ENCODE peak calls at places on chromosomes 5 and 9, in five cellular contexts. A is lung, L is lower lobe of right lung, W is fibroblast of mammary gland, V is MCF 10A. D is an unnamed sample.

GRCh38 chr5:102792705-102793104 is 37.6 kb downstream of the PAM start:
- DNase-seq in A (no peak), L (no peak), W (peak), V (peak), D (peak)

GRCh38 chr9:113624721-113625120 is 161.2 kb downstream of the RGS3 start:
- DNase-seq in A (no peak), L (no peak), W (peak), V (no peak), D (peak)

GRCh38 chr9:69122391-69123141 is 51.5 kb upstream of the TJP2 start:
- DNase-seq in A (peak), L (no peak), W (peak), V (peak), D (peak)

GRCh38 chr9:124551472-124552339 is 44.5 kb upstream of the NR5A1 start:
- DNase-seq in A (peak), L (peak), W (peak), V (peak), D (peak)

GRCh38 chr5:17087035-17087434 is 130.4 kb upstream of the BASP1 start:
- DNase-seq in A (no peak), L (no peak), W (no peak), V (no peak), D (peak)

GRCh38 chr5:1510151-1510561 is 13.6 kb downstream of the LPCAT1 start:
- DNase-seq in A (peak), L (no peak), W (no peak), V (no peak), D (no peak)

GRCh38 chr9:107999890-108000289 is 510.3 kb upstream of the KLF4 start:
- DNase-seq in A (no peak), L (no peak), W (no peak), V (no peak), D (no peak)

GRCh38 chr5:15601274-15601673 is 101.3 kb downstream of the FBXL7 start:
- DNase-seq in A (no peak), L (no peak), W (peak), V (no peak), D (no peak)

GRCh38 chr5:108420182-108420581 is 38.3 kb upstream of the FBXL17 start:
- DNase-seq in A (no peak), L (no peak), W (no peak), V (no peak), D (no peak)

GRCh38 chr5:80834710-80835109 is 125.5 kb upstream of the RASGRF2 start:
- DNase-seq in A (no peak), L (no peak), W (no peak), V (no peak), D (no peak)

GRCh38 chr5:112931473-112931872 is 9.4 kb upstream of the REEP5 start:
- DNase-seq in A (no peak), L (no peak), W (peak), V (no peak), D (no peak)

GRCh38 chr5:14829396-14829795 is 42.2 kb downstream of the ANKH start:
- DNase-seq in A (no peak), L (no peak), W (no peak), V (no peak), D (no peak)

GRCh38 chr5:181234455-181235306 is 9.0 kb downstream of the RACK1 start:
- DNase-seq in A (no peak), L (no peak), W (no peak), V (peak), D (peak)

GRCh38 chr5:80220268-80220897 is 35.5 kb downstream of the SERINC5 start:
- DNase-seq in A (no peak), L (no peak), W (no peak), V (no peak), D (no peak)

GRCh38 chr5:10949856-10950630 is 189.0 kb upstream of the DAP start:
- DNase-seq in A (no peak), L (no peak), W (no peak), V (no peak), D (no peak)

GRCh38 chr5:43772601-43773031 is 169.6 kb downstream of the NNT start:
- DNase-seq in A (no peak), L (no peak), W (peak), V (peak), D (peak)

GRCh38 chr5:131355972-131356528 is 92.2 kb downstream of the CDC42SE2 start:
- DNase-seq in A (no peak), L (no peak), W (no peak), V (no peak), D (peak)

GRCh38 chr9:105088499-105088898 is 156.0 kb upstream of the SLC44A1 start:
- DNase-seq in A (no peak), L (no peak), W (no peak), V (no peak), D (no peak)

DNA sequence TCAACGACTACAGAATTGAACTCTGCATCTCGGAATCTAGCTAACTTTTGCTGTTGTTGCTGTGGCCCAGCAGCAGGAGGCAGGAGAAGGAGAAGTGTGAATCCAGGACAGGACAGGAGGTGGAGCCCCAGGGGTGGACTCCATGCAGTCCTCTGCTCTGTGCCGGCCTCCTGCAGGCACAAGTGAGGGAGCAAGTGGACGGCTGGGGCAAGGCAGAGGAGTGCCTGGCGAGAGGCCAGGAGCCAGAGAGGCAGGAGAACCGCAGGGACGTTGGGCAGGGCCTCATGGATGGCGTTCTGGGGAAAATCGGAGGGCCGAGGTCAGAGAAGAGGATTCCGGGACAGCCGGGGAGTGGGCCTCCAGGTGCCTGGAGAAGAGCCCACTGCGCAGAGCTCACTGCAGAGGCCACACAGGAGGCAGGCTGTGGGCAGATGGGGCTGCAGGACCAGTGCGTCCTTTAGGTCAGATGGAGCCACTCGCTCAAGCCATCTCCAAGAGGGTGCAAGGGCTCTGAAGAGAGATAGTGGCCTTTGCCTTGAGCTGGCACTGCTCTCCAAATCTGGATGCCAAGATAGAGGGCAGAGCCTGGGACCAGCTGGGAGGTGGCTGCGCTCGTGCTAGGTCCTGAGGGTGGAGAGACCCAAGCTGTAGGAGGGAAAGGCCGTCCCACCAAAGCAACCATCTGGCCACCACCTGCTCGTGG is 214.0 kb downstream of the FANCC start:
- DNase-seq in A (no peak), L (peak), W (no peak), V (no peak), D (peak)
- TF ChIP-seq CTCF in A (no peak), L (peak), W (peak), V (no peak), D (peak)

GRCh38 chr5:6849569-6849968 is 136.3 kb downstream of the TENT4A start:
- DNase-seq in A (no peak), L (no peak), W (no peak), V (peak), D (no peak)
- TF ChIP-seq CTCF in A (no peak), L (no peak), W (no peak), V (no peak), D (no peak)

GRCh38 chr5:160525471-160526261 is 104.0 kb downstream of the PTTG1 start:
- DNase-seq in A (no peak), L (no peak), W (no peak), V (no peak), D (no peak)

GRCh38 chr5:160516696-160517530 is 95.3 kb downstream of the PTTG1 start:
- DNase-seq in A (no peak), L (no peak), W (no peak), V (no peak), D (no peak)

GRCh38 chr5:160524827-160525226 is 103.2 kb downstream of the PTTG1 start:
- DNase-seq in A (no peak), L (no peak), W (no peak), V (no peak), D (no peak)

GRCh38 chr5:160521392-160521663 is 99.7 kb downstream of the PTTG1 start:
- DNase-seq in A (no peak), L (no peak), W (no peak), V (no peak), D (no peak)

GRCh38 chr5:160520609-160521391 is 99.1 kb downstream of the PTTG1 start:
- DNase-seq in A (no peak), L (no peak), W (no peak), V (no peak), D (no peak)
- TF ChIP-seq CTCF in A (no peak), L (no peak), W (no peak), V (no peak), D (no peak)

DNA sequence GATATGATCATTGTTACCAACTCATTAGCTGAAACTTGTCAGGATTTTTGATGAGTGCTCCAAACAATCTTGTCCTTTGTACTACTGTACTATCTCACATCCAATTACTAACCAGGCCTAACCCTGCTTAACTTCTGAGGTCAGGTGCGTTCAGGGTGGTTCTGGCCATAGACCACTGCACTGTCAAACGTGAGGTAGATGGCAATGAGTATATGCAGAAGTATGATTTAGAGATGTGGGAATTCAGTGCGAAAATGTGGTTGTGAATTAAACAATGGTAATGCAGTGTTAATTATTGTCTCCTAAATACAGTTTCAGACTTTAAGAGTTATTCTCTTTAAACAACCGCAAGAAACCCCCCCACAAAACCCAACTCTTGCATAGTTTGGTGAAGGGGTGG is 86.5 kb downstream of the ANKRD55 start:
- DNase-seq in A (no peak), L (no peak), W (no peak), V (no peak), D (no peak)
- TF ChIP-seq CTCF in A (no peak), L (no peak), W (no peak), V (no peak), D (no peak)

GRCh38 chr9:9919174-9919573 is 693.6 kb downstream of the PTPRD start:
- DNase-seq in A (no peak), L (no peak), W (no peak), V (no peak), D (no peak)
- TF ChIP-seq CTCF in A (no peak), L (no peak), W (no peak), V (no peak), D (no peak)

GRCh38 chr5:6436715-6437340 is 11.8 kb upstream of the UBE2QL1 start:
- DNase-seq in A (no peak), L (no peak), W (no peak), V (no peak), D (no peak)

GRCh38 chr5:6434737-6435136 is 13.9 kb upstream of the UBE2QL1 start:
- DNase-seq in A (no peak), L (no peak), W (no peak), V (no peak), D (no peak)

GRCh38 chr5:6432206-6432605 is 16.5 kb upstream of the UBE2QL1 start:
- DNase-seq in A (no peak), L (no peak), W (no peak), V (no peak), D (no peak)

GRCh38 chr5:6431214-6432195 is 17.2 kb upstream of the UBE2QL1 start:
- DNase-seq in A (no peak), L (no peak), W (no peak), V (no peak), D (no peak)

GRCh38 chr5:6435356-6435755 is 13.3 kb upstream of the UBE2QL1 start:
- DNase-seq in A (no peak), L (no peak), W (peak), V (peak), D (no peak)
- TF ChIP-seq CTCF in A (no peak), L (peak), W (peak), V (no peak), D (peak)

GRCh38 chr5:106543330-106543729 is 1127.4 kb downstream of the EFNA5 start:
- DNase-seq in A (no peak), L (no peak), W (no peak), V (no peak), D (no peak)
- TF ChIP-seq CTCF in A (no peak), L (no peak), W (no peak), V (no peak), D (no peak)

GRCh38 chr5:150513375-150514309 is 5.7 kb downstream of the NDST1 start:
- DNase-seq in A (no peak), L (no peak), W (peak), V (no peak), D (no peak)
- TF ChIP-seq CTCF in A (no peak), L (no peak), W (peak), V (peak), D (no peak)

GRCh38 chr5:33968133-33969005 is 16.1 kb downstream of the SLC45A2 start:
- DNase-seq in A (no peak), L (no peak), W (no peak), V (peak), D (no peak)
- TF ChIP-seq CTCF in A (no peak), L (no peak), W (no peak), V (no peak), D (no peak)

GRCh38 chr9:3240651-3241268 is 285.0 kb downstream of the RFX3 start:
- DNase-seq in A (peak), L (peak), W (peak), V (peak), D (peak)
- TF ChIP-seq CTCF in A (peak), L (peak), W (peak), V (peak), D (peak)

D was measured in foreskin fibroblast.